ENCODE peak calls at places on chromosomes 4 and X, in ten cellular contexts. I is astrocyte of the spinal cord, T is BJ, P is psoas muscle, D is WERI-Rb-1, M is choroid plexus epithelial cell, N is DND-41, V is cardiac fibroblast, H is body of pancreas, K is HCT116. R is an unnamed sample.

GRCh38 chrX:7133036-7133412 is 14.5 kb upstream of the STS start:
- DNase-seq in I (peak; percentile 21), T (no peak), P (no peak), D (no peak), M (peak; percentile 16), N (no peak), V (peak; percentile 20), H (no peak), K (no peak), R (no peak)

GRCh38 chr4:138005486-138005885 is 236.7 kb downstream of the SLC7A11 start:
- DNase-seq in I (no peak), T (no peak), P (no peak), D (no peak), M (peak; percentile 28), N (no peak), V (no peak), H (no peak), K (no peak), R (no peak)

GRCh38 chrX:119692241-119693031 is 532 bp downstream of the SEPTIN6 start:
- DNase-seq in I (peak; percentile 20), T (no peak), P (peak; percentile 27), D (peak; percentile 31), M (peak; percentile 46), N (peak; percentile 73), V (peak; percentile 67), H (peak; percentile 15), K (no peak), R (no peak)

GRCh38 chr4:25113915-25114904 is 46.0 kb downstream of the SEPSECS start:
- DNase-seq in I (peak; percentile 64), T (peak; percentile 3), P (no peak), D (no peak), M (peak; percentile 57), N (no peak), V (peak; percentile 59), H (no peak), K (no peak), R (peak; percentile 24)

GRCh38 chrX:99172958-99173357 is 1237.1 kb downstream of the PCDH19 start:
- DNase-seq in I (no peak), T (no peak), P (no peak), D (no peak), M (no peak), N (no peak), V (no peak), H (no peak), K (no peak), R (no peak)

GRCh38 chr4:97646997-97647396 is 496.3 kb downstream of the STPG2 start:
- DNase-seq in I (peak; percentile 54), T (no peak), P (no peak), D (no peak), M (peak; percentile 46), N (no peak), V (peak; percentile 48), H (no peak), K (no peak), R (no peak)

GRCh38 chrX:136679581-136679980 is 31.6 kb downstream of the CD40LG start:
- DNase-seq in I (no peak), T (no peak), P (no peak), D (no peak), M (no peak), N (no peak), V (no peak), H (no peak), K (no peak), R (no peak)

GRCh38 chrX:35625714-35626113 is 172.4 kb upstream of the MAGEB16 start:
- DNase-seq in I (no peak), T (no peak), P (no peak), D (no peak), M (no peak), N (no peak), V (no peak), H (no peak), K (no peak), R (no peak)

GRCh38 chr4:26058537-26058936 is 144.5 kb downstream of the SMIM20 start:
- DNase-seq in I (no peak), T (no peak), P (no peak), D (no peak), M (no peak), N (no peak), V (peak; percentile 11), H (peak; percentile 67), K (no peak), R (no peak)

GRCh38 chr4:115675721-115676120 is 562.3 kb upstream of the NDST4 start:
- DNase-seq in I (peak; percentile 64), T (no peak), P (no peak), D (no peak), M (no peak), N (no peak), V (no peak), H (no peak), K (no peak), R (no peak)

GRCh38 chrX:67555578-67556203 is 11.9 kb downstream of the AR start:
- DNase-seq in I (peak; percentile 22), T (no peak), P (peak; percentile 20), D (peak; percentile 48), M (peak; percentile 51), N (peak; percentile 4), V (peak; percentile 57), H (peak; percentile 12), K (no peak), R (no peak)

GRCh38 chr4:113222431-113222979 is 173.1 kb downstream of the ANK2 start:
- DNase-seq in I (no peak), T (peak; percentile 68), P (no peak), D (no peak), M (no peak), N (no peak), V (no peak), H (no peak), K (no peak), R (peak; percentile 10)

GRCh38 chrX:20263474-20263873 is 3.2 kb downstream of the RPS6KA3 start:
- DNase-seq in I (peak; percentile 30), T (no peak), P (no peak), D (no peak), M (peak; percentile 61), N (no peak), V (peak; percentile 44), H (no peak), K (no peak), R (no peak)

GRCh38 chr4:185396724-185397402 is at the start of gene ANKRD37:
- DNase-seq in I (peak; percentile 69), T (no peak), P (peak; percentile 35), D (no peak), M (peak; percentile 78), N (no peak), V (peak; percentile 44), H (peak; percentile 87), K (no peak), R (no peak)

GRCh38 chr4:177356191-177356590 is 46.5 kb downstream of the NEIL3 start:
- DNase-seq in I (no peak), T (no peak), P (no peak), D (no peak), M (no peak), N (no peak), V (no peak), H (no peak), K (no peak), R (no peak)

GRCh38 chrX:88660836-88661235 is 86.2 kb upstream of the CPXCR1 start:
- DNase-seq in I (no peak), T (no peak), P (no peak), D (no peak), M (no peak), N (no peak), V (no peak), H (no peak), K (no peak), R (no peak)

GRCh38 chrX:50082741-50083140 is 118.1 kb downstream of the AKAP4 start:
- DNase-seq in I (no peak), T (no peak), P (no peak), D (no peak), M (no peak), N (no peak), V (no peak), H (no peak), K (no peak), R (no peak)
- TF ChIP-seq CTCF in I (no peak), T (no peak), P (no peak), D (no peak), M (no peak), N (no peak), V (no peak), H (no peak), K (no peak), R (no peak)

GRCh38 chrX:47840106-47840505 is 3.4 kb downstream of the ZNF81 start:
- DNase-seq in I (no peak), T (no peak), P (no peak), D (no peak), M (no peak), N (no peak), V (no peak), H (no peak), K (no peak), R (no peak)
- H3K4me3 ChIP-seq in I (no peak overlapping the region), T (no peak overlapping the region), P (no peak overlapping the region), D (no peak overlapping the region), M (no peak overlapping the region), N (no peak overlapping the region), V (no peak overlapping the region), H (no peak overlapping the region), K (no peak overlapping the region), R (no peak overlapping the region)

GRCh38 chr4:163666335-163666888 is 171.9 kb downstream of the TMA16 start:
- DNase-seq in I (no peak), T (no peak), P (no peak), D (no peak), M (no peak), N (no peak), V (no peak), H (no peak), K (no peak), R (no peak)

GRCh38 chr4:163663454-163664225 is 169.2 kb downstream of the TMA16 start:
- DNase-seq in I (no peak), T (no peak), P (no peak), D (no peak), M (no peak), N (no peak), V (no peak), H (no peak), K (no peak), R (no peak)

GRCh38 chr4:163662761-163663160 is 168.3 kb downstream of the TMA16 start:
- DNase-seq in I (no peak), T (no peak), P (no peak), D (no peak), M (peak; percentile 5), N (no peak), V (no peak), H (no peak), K (no peak), R (no peak)

GRCh38 chr4:163665521-163666334 is 171.2 kb downstream of the TMA16 start:
- DNase-seq in I (no peak), T (no peak), P (no peak), D (no peak), M (peak; percentile 23), N (no peak), V (no peak), H (no peak), K (no peak), R (no peak)
- TF ChIP-seq CTCF in I (no peak), T (no peak), P (no peak), D (no peak), M (no peak), N (no peak), V (no peak), H (no peak), K (no peak), R (no peak)

DNA sequence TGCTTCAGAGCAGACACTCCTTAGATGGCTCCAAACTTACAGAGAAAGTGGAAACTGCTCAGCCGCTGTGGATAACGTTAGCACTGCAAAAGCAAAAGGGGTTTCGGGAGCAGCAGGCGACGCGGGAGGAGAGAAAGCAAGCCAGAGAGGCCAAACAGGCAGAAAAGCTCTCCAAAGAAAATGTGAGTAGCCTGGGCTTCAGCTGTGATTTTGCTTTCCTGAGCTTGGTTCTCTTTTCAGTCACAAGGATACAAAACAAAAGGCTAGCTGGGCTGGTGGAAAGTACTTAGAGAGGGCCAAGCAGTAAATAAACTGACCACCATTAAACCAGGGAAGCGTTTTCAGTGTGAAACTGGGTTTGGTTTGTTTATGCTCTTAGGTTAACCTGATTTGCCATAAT is 63.9 kb downstream of the AASDH start:
- DNase-seq in I (no peak), T (no peak), P (no peak), D (no peak), M (no peak), N (no peak), V (no peak), H (no peak), K (no peak), R (no peak)
- H3K4me3 ChIP-seq in I (no peak overlapping the region), T (no peak overlapping the region), P (no peak overlapping the region), D (no peak overlapping the region), M (no peak overlapping the region), N (no peak overlapping the region), V (no peak overlapping the region), H (no peak overlapping the region), K (no peak overlapping the region), R (no peak overlapping the region)

R was measured in AG09309.